ENCODE peak calls at places on chromosome 7, in five cellular contexts. One of them, this sample, is unnamed.

GRCh38 chr7:141014091-141014490 is 661 bp downstream of the MRPS33 start:
- DNase-seq in HT-29: peak
- DNase-seq in NCI-H2029: peak
- DNase-seq in ELR: peak
- DNase-seq in fibroblast of pulmonary artery: peak
- DNase-seq in this sample: peak

GRCh38 chr7:149569726-149570422 is 72.3 kb upstream of the ZNF746 start:
- DNase-seq in HT-29: no peak
- DNase-seq in NCI-H2029: no peak
- DNase-seq in ELR: no peak
- DNase-seq in fibroblast of pulmonary artery: no peak
- DNase-seq in this sample: no peak

GRCh38 chr7:150408393-150409299 is 29.5 kb downstream of the ZNF775 start:
- DNase-seq in HT-29: no peak
- DNase-seq in NCI-H2029: no peak
- DNase-seq in ELR: no peak
- DNase-seq in fibroblast of pulmonary artery: no peak
- DNase-seq in this sample: no peak

GRCh38 chr7:130476287-130477001 is 15.4 kb upstream of the MEST start:
- DNase-seq in HT-29: no peak
- DNase-seq in NCI-H2029: no peak
- DNase-seq in ELR: no peak
- DNase-seq in fibroblast of pulmonary artery: no peak
- DNase-seq in this sample: peak

GRCh38 chr7:157961731-157962457 is 625.1 kb downstream of the DNAJB6 start:
- DNase-seq in HT-29: no peak
- DNase-seq in NCI-H2029: peak
- DNase-seq in ELR: no peak
- DNase-seq in fibroblast of pulmonary artery: no peak
- DNase-seq in this sample: no peak

GRCh38 chr7:150401861-150402631 is 22.9 kb downstream of the ZNF775 start:
- DNase-seq in HT-29: no peak
- DNase-seq in NCI-H2029: no peak
- DNase-seq in ELR: no peak
- DNase-seq in fibroblast of pulmonary artery: no peak
- DNase-seq in this sample: no peak

GRCh38 chr7:36153571-36154097 is 580 bp downstream of the EEPD1 start:
- DNase-seq in HT-29: peak
- DNase-seq in NCI-H2029: no peak
- DNase-seq in ELR: peak
- DNase-seq in fibroblast of pulmonary artery: no peak
- DNase-seq in this sample: no peak

GRCh38 chr7:26538216-26538615 is 246.6 kb downstream of the SNX10 start:
- DNase-seq in HT-29: no peak
- DNase-seq in NCI-H2029: no peak
- DNase-seq in ELR: no peak
- DNase-seq in fibroblast of pulmonary artery: no peak
- DNase-seq in this sample: no peak

GRCh38 chr7:51366930-51367613 is 50.5 kb upstream of the COBL start:
- DNase-seq in HT-29: peak
- DNase-seq in NCI-H2029: peak
- DNase-seq in ELR: peak
- DNase-seq in fibroblast of pulmonary artery: peak
- DNase-seq in this sample: peak

GRCh38 chr7:138208864-138209263 is 132.6 kb downstream of the AKR1D1 start:
- DNase-seq in HT-29: no peak
- DNase-seq in NCI-H2029: no peak
- DNase-seq in ELR: no peak
- DNase-seq in fibroblast of pulmonary artery: no peak
- DNase-seq in this sample: no peak

GRCh38 chr7:104794154-104794553 is 219.9 kb upstream of the KMT2E start:
- DNase-seq in HT-29: no peak
- DNase-seq in NCI-H2029: no peak
- DNase-seq in ELR: no peak
- DNase-seq in fibroblast of pulmonary artery: no peak
- DNase-seq in this sample: no peak

GRCh38 chr7:17301491-17302101 is 3.1 kb downstream of the AHR start:
- DNase-seq in HT-29: peak
- DNase-seq in NCI-H2029: peak
- DNase-seq in ELR: peak
- DNase-seq in fibroblast of pulmonary artery: peak
- DNase-seq in this sample: peak

GRCh38 chr7:99096124-99096887 is 47.6 kb downstream of the SMURF1 start:
- DNase-seq in HT-29: no peak
- DNase-seq in NCI-H2029: peak
- DNase-seq in ELR: no peak
- DNase-seq in fibroblast of pulmonary artery: no peak
- DNase-seq in this sample: no peak

GRCh38 chr7:92447239-92448184 is at the start of gene GATAD1:
- DNase-seq in HT-29: peak
- DNase-seq in NCI-H2029: peak
- DNase-seq in ELR: peak
- DNase-seq in fibroblast of pulmonary artery: peak
- DNase-seq in this sample: peak

GRCh38 chr7:108808556-108808955 is 238.9 kb downstream of the DNAJB9 start:
- DNase-seq in HT-29: no peak
- DNase-seq in NCI-H2029: no peak
- DNase-seq in ELR: no peak
- DNase-seq in fibroblast of pulmonary artery: no peak
- DNase-seq in this sample: no peak

GRCh38 chr7:116544488-116544887 is 19.7 kb downstream of the CAV1 start:
- DNase-seq in HT-29: no peak
- DNase-seq in NCI-H2029: no peak
- DNase-seq in ELR: no peak
- DNase-seq in fibroblast of pulmonary artery: no peak
- DNase-seq in this sample: no peak

GRCh38 chr7:36210542-36210941 is 57.5 kb downstream of the EEPD1 start:
- DNase-seq in HT-29: no peak
- DNase-seq in NCI-H2029: no peak
- DNase-seq in ELR: no peak
- DNase-seq in fibroblast of pulmonary artery: no peak
- DNase-seq in this sample: no peak

GRCh38 chr7:130009848-130010688 is 41.1 kb downstream of the ZC3HC1 start:
- DNase-seq in HT-29: peak
- DNase-seq in NCI-H2029: no peak
- DNase-seq in ELR: peak
- DNase-seq in fibroblast of pulmonary artery: peak
- DNase-seq in this sample: peak

GRCh38 chr7:27098493-27099223 is 2.9 kb upstream of the HOXA1 start:
- DNase-seq in HT-29: peak
- DNase-seq in NCI-H2029: no peak
- DNase-seq in ELR: no peak
- DNase-seq in fibroblast of pulmonary artery: no peak
- DNase-seq in this sample: peak

GRCh38 chr7:105530126-105530525 is 1.9 kb upstream of the RINT1 start:
- DNase-seq in HT-29: no peak
- DNase-seq in NCI-H2029: no peak
- DNase-seq in ELR: no peak
- DNase-seq in fibroblast of pulmonary artery: no peak
- DNase-seq in this sample: no peak

GRCh38 chr7:121714559-121715303 is 158.2 kb upstream of the PTPRZ1 start:
- DNase-seq in HT-29: peak
- DNase-seq in NCI-H2029: no peak
- DNase-seq in ELR: no peak
- DNase-seq in fibroblast of pulmonary artery: no peak
- DNase-seq in this sample: no peak

GRCh38 chr7:94012748-94013147 is 8.6 kb upstream of the BET1 start:
- DNase-seq in HT-29: no peak
- DNase-seq in NCI-H2029: no peak
- DNase-seq in ELR: no peak
- DNase-seq in fibroblast of pulmonary artery: no peak
- DNase-seq in this sample: no peak

GRCh38 chr7:19916011-19916410 is 142.6 kb upstream of the TMEM196 start:
- DNase-seq in HT-29: peak
- DNase-seq in NCI-H2029: no peak
- DNase-seq in ELR: peak
- DNase-seq in fibroblast of pulmonary artery: peak
- DNase-seq in this sample: peak

GRCh38 chr7:27899601-27900000 is 159.6 kb downstream of the TAX1BP1 start:
- DNase-seq in HT-29: no peak
- DNase-seq in NCI-H2029: no peak
- DNase-seq in ELR: peak
- DNase-seq in fibroblast of pulmonary artery: no peak
- DNase-seq in this sample: no peak

GRCh38 chr7:101527844-101528667 is 101.0 kb downstream of the MYL10 start:
- DNase-seq in HT-29: no peak
- DNase-seq in NCI-H2029: no peak
- DNase-seq in ELR: peak
- DNase-seq in fibroblast of pulmonary artery: no peak
- DNase-seq in this sample: peak

GRCh38 chr7:128938524-128939074 is 872 bp downstream of the IRF5 start:
- DNase-seq in HT-29: peak
- DNase-seq in NCI-H2029: no peak
- DNase-seq in ELR: peak
- DNase-seq in fibroblast of pulmonary artery: no peak
- DNase-seq in this sample: peak

GRCh38 chr7:12729112-12729511 is 41.7 kb downstream of the ARL4A start:
- DNase-seq in HT-29: peak
- DNase-seq in NCI-H2029: peak
- DNase-seq in ELR: peak
- DNase-seq in fibroblast of pulmonary artery: peak
- DNase-seq in this sample: peak

GRCh38 chr7:157129907-157130460 is 8.7 kb upstream of the UBE3C start:
- DNase-seq in HT-29: no peak
- DNase-seq in NCI-H2029: no peak
- DNase-seq in ELR: no peak
- DNase-seq in fibroblast of pulmonary artery: no peak
- DNase-seq in this sample: no peak

GRCh38 chr7:116347151-116347832 is 137.0 kb downstream of the TES start:
- DNase-seq in HT-29: no peak
- DNase-seq in NCI-H2029: no peak
- DNase-seq in ELR: no peak
- DNase-seq in fibroblast of pulmonary artery: no peak
- DNase-seq in this sample: no peak

GRCh38 chr7:129308047-129308446 is 83.2 kb downstream of the AHCYL2 start:
- DNase-seq in HT-29: no peak
- DNase-seq in NCI-H2029: no peak
- DNase-seq in ELR: peak
- DNase-seq in fibroblast of pulmonary artery: peak
- DNase-seq in this sample: peak

GRCh38 chr7:142782922-142783900 is 12.4 kb downstream of the PRSS2 start:
- DNase-seq in HT-29: peak
- DNase-seq in NCI-H2029: peak
- DNase-seq in ELR: peak
- DNase-seq in fibroblast of pulmonary artery: peak
- DNase-seq in this sample: peak

GRCh38 chr7:79434098-79434497 is 19.4 kb downstream of the MAGI2 start:
- DNase-seq in HT-29: no peak
- DNase-seq in NCI-H2029: no peak
- DNase-seq in ELR: peak
- DNase-seq in fibroblast of pulmonary artery: peak
- DNase-seq in this sample: peak

GRCh38 chr7:121546632-121547340 is 150.7 kb upstream of the FAM3C start:
- DNase-seq in HT-29: no peak
- DNase-seq in NCI-H2029: no peak
- DNase-seq in ELR: no peak
- DNase-seq in fibroblast of pulmonary artery: no peak
- DNase-seq in this sample: no peak

GRCh38 chr7:117393781-117394180 is 33.5 kb downstream of the ASZ1 start:
- DNase-seq in HT-29: peak
- DNase-seq in NCI-H2029: no peak
- DNase-seq in ELR: no peak
- DNase-seq in fibroblast of pulmonary artery: no peak
- DNase-seq in this sample: no peak

This sample was measured in astrocyte of the hippocampus.